ENCODE peak calls at places on chromosomes 3 and 15, in six cellular contexts. B is CD4-positive, alpha-beta T cell; F is tibial artery; C is neural progenitor cell; A is ovary; Y is Panc1. I is an unnamed sample. For H3K9me3, the result is how much of the 10 kb centered on the place peaks cover.

GRCh38 chr3:174973465-174973864 is 114.3 kb downstream of the NAALADL2 start:
- DNase-seq in Y (no peak), C (no peak), F (no peak), A (no peak), B (no peak), I (no peak)

GRCh38 chr3:140809326-140809725 is 131.5 kb downstream of the TRIM42 start:
- DNase-seq in B (no peak), F (no peak), C (no peak), Y (no peak), A (no peak), I (no peak)

GRCh38 chr3:123287962-123288302 is 86.2 kb downstream of the SEC22A start:
- DNase-seq in Y (no peak), B (no peak), C (no peak), A (no peak), F (peak), I (no peak)

GRCh38 chr3:134795776-134796312 is 784 bp downstream of the EPHB1 start:
- DNase-seq in A (no peak), C (peak), Y (no peak), B (no peak), F (no peak), I (no peak)

GRCh38 chr15:52005748-52006701 is 13.0 kb upstream of the MAPK6 start:
- DNase-seq in B (no peak), F (no peak), C (no peak), A (no peak), Y (no peak), I (no peak)

GRCh38 chr15:73838795-73839565 is 34.4 kb upstream of the TBC1D21 start:
- DNase-seq in C (no peak), B (no peak), Y (no peak), F (peak), A (peak), I (no peak)

GRCh38 chr3:10366681-10367101 is 45.8 kb upstream of the SEC13 start:
- DNase-seq in A (no peak), Y (peak), B (no peak), F (no peak), C (peak), I (no peak)

GRCh38 chr15:89196241-89196640 is 25.1 kb downstream of the RLBP1 start:
- DNase-seq in F (no peak), A (no peak), C (no peak), Y (no peak), B (no peak), I (no peak)

GRCh38 chr15:78061963-78062427 is 15.5 kb downstream of the TBC1D2B start:
- DNase-seq in Y (no peak), A (no peak), F (peak), C (no peak), B (no peak), I (no peak)

GRCh38 chr15:89101302-89102191 is 13.3 kb downstream of the ABHD2 start:
- DNase-seq in C (no peak), B (no peak), Y (peak), A (peak), F (peak), I (no peak)

GRCh38 chr15:87561641-87562040 is 694.9 kb downstream of the NTRK3 start:
- DNase-seq in F (no peak), Y (no peak), A (no peak), C (no peak), B (no peak), I (no peak)
- H3K9me3 ChIP-seq in F (under half), Y (under half), A (under half), C (under half), B (under half), I (under half)

DNA sequence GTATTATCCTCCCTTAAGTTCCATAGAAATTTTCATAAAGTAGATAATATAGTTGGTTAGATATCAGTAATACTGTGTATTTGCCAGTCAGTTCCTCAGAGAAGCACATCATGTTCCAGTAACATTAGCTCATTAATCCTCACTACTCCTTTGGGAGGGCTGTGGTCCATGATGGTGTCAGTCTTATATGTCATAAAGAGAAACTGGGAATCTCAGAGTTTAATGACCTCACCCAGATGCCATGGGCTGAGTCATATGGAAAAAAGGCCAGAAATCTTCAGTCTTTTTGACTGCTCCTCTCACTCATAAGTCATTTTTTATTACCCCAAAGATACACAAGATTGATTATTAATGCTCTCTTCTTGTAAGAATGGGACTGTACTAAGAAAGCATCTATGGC is 188.6 kb downstream of the CHL1 start:
- DNase-seq in B (no peak), F (no peak), Y (no peak), A (no peak), C (no peak), I (no peak)
- H3K9me3 ChIP-seq in B (under half), F (under half), Y (under half), A (under half), C (under half), I (under half)

DNA sequence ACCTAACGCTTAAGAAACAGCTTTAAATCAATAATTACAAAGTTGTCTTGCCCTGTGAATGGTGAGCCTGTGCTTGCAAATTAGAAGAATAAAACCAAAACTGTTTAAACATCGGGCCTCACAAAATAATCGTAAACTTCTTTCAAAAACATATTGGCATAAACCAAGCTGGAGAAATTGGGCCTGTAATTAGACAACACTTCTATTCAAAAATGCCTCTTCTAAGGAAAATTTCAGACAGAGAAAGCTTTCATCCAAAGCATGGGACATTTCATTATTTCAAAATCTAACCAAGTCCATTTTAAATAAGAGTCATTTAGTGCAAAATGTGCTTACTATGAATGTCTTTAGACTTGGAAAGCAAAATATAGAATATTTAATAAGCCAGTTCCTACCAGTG is 35.5 kb upstream of the GNB4 start:
- DNase-seq in Y (no peak), B (no peak), F (no peak), C (no peak), A (no peak), I (no peak)
- H3K9me3 ChIP-seq in Y (under half), B (under half), F (under half), C (under half), A (under half), I (under half)

DNA sequence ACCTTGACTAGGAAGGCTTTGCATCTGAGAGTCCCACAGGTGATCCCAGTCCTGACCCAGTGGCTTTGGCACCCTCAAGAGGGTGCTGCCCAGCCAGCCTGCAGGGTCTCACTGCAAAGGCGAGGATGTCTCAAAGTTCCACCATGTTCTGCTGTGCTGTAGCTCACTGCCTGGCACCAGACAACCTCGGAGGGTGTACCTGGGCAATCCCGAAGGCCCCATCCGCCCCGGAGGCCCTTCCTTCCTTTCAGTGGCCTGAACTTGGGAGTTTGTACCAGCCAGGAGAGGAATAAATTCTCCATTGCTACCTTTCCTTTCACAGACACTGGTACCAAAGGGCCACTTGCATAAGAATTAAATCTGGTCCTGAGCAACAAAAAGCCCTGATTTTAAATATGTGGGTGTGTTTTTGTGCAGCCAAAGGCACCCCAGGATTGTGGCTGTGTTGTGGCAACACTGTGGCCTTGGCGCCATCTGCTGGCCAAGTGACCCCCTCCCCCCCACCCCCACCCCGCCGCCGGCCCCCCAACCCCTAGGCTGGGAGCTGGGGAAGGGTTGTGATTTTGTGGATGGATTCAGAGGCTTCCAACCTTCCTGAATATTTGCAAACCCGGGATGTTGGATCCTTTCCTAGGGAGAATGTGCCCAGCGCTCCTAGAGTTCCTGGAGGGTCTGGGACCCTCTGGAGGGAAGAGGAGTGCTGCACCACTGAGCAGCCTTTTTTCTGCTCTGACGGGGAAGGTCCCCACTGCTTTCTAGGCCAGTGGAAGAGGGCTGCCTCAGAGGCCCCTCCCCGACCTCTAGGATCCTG is 9.7 kb upstream of the PTPN23 start:
- DNase-seq in F (peak), Y (no peak), B (no peak), A (no peak), C (peak), I (peak)
- H3K9me3 ChIP-seq in F (under half), Y (under half), B (under half), A (under half), C (under half), I (under half)

DNA sequence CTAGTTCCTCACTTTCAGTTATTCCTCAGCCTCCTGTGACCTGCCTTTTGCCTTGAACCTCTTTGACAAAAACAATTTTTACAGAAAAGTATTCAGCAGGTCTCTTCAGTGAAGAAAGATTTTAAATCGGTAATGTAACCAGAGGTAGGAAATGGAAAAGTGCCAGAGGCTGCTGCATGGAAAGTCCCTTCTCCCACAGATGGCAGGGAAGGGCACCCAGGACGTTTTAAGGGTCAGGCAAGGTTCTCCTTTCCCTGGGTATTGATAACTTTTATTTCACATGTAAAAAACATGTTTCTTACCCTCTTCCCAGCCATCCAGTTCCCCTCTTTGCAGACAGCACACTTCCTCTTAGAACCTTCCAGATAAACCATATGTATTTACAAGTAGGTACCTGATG is 185.6 kb downstream of the OR4M2 start:
- DNase-seq in Y (no peak), F (no peak), B (no peak), C (no peak), A (no peak), I (no peak)
- H3K9me3 ChIP-seq in Y (under half), F (under half), B (under half), C (half or more), A (under half), I (under half)

GRCh38 chr3:42914771-42915515 is 9.0 kb downstream of the ZNF662 start:
- DNase-seq in A (no peak), Y (no peak), B (no peak), F (no peak), C (peak), I (no peak)
- H3K9me3 ChIP-seq in A (under half), Y (under half), B (under half), F (half or more), C (under half), I (under half)

DNA sequence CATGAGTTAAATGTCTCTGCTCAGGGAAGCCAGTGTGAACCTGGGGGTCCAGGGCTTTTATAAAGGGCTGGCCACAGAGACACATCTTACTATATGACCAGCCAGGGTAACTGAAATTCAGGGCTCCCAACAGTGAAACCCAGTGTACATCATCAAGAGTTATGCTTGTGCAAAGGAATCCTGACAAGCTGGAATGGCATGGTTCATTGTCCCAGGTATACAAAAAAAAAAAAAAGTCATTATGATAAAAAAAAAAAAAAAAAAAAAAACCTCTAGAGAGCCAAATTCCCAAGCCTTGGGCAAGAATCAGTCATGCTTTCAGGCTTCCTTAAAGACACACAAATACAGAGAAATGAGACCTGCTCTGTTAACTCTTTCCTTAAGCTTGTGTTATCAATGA is 452.0 kb downstream of the GABRG3 start:
- DNase-seq in C (no peak), Y (no peak), F (no peak), B (no peak), A (no peak), I (no peak)
- H3K9me3 ChIP-seq in C (under half), Y (under half), F (under half), B (under half), A (under half), I (under half)

GRCh38 chr15:27744651-27745050 is 354.5 kb downstream of the OCA2 start:
- DNase-seq in B (no peak), A (no peak), F (no peak), C (no peak), Y (no peak), I (no peak)
- H3K9me3 ChIP-seq in B (under half), A (under half), F (under half), C (under half), Y (under half), I (under half)

DNA sequence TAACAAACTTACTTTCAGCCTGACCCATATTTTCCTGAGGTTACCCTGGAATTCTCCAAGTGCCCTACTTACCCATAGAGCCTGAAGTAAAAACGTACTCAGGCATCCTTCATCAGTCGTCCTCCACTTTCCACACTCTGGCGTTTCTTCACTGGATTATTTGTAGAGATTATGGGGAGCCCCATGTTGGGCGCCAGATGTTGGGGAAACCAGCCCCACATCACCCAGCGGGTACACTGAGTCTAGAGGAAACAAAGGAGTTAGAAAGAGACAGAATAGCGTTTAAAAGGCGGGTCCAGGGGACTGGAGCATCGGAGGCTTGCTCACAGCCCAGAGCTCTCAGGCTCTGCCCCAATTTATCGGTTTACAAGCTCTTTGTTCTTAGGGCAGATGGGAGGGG is 9.7 kb upstream of the SLC28A2 start:
- DNase-seq in Y (no peak), A (no peak), F (no peak), C (peak), B (no peak), I (no peak)
- H3K9me3 ChIP-seq in Y (under half), A (under half), F (half or more), C (under half), B (half or more), I (under half)

DNA sequence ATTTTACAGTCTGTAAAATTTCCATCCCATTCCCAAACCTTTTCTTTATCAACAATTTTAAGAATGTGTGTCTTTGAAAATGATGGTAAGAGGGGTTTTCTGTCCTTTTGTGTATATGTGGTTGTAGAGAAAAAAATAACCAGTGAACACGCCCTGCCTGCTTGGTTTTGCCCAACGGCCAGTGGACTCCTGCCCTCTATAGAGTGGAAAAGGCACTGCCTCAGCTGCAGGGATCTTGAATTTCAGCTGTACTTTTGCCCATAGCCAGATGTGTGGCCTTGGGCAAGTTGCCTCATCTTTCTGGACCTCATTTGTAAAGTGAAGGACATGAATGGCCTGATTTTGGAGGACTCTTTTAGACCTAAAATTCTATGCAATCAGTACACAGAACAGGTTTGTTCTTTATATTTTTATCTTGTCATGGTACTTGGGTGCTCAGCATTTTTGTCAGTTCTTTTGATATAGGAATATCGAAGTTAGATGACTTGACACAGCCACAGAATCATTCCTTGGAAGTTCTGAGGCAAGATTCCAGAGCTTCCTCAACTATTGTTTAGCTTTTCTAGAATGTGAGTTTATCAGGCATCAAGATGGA is 81.0 kb downstream of the CLDN11 start:
- DNase-seq in A (peak), Y (no peak), B (no peak), C (peak), F (no peak), I (no peak)
- H3K9me3 ChIP-seq in A (under half), Y (under half), B (under half), C (under half), F (under half), I (under half)

I was measured in T-helper 17 cell.